ENCODE peak calls at places on chromosomes 5 and 9, in seven cellular contexts. F is heart left ventricle; E is left ventricle myocardium inferior; Z is fibroblast of lung; M is hepatocyte; B is CD4-positive, alpha-beta T cell; T is OCI-LY7. O is an unnamed sample.

GRCh38 chr5:122350496-122350895 is 38.5 kb downstream of the SNCAIP start:
- DNase-seq in F (no peak), E (no peak), Z (peak), M (peak), B (no peak), T (no peak), O (no peak)

GRCh38 chr5:95810305-95811125 is 12.0 kb downstream of the GLRX start:
- DNase-seq in F (no peak), E (no peak), Z (no peak), M (no peak), B (no peak), T (no peak), O (no peak)

GRCh38 chr9:125884196-125884595 is 137.0 kb downstream of the PBX3 start:
- DNase-seq in F (no peak), E (no peak), Z (peak), M (no peak), B (no peak), T (no peak), O (no peak)

GRCh38 chr9:138052635-138053320 is 175.2 kb downstream of the CACNA1B start:
- DNase-seq in F (peak), E (no peak), Z (no peak), M (no peak), B (no peak), T (no peak), O (no peak)

GRCh38 chr5:178116406-178116885 is 3.1 kb downstream of the N4BP3 start:
- DNase-seq in F (no peak), E (no peak), Z (no peak), M (no peak), B (peak), T (peak), O (no peak)

GRCh38 chr9:122036988-122037387 is 56.1 kb downstream of the TTLL11 start:
- DNase-seq in F (no peak), E (no peak), Z (peak), M (no peak), B (no peak), T (no peak), O (peak)

GRCh38 chr5:74185599-74185998 is 454.9 kb downstream of the ENC1 start:
- DNase-seq in F (peak), E (no peak), Z (no peak), M (no peak), B (no peak), T (no peak), O (no peak)

GRCh38 chr5:72596956-72597355 is 89.7 kb upstream of the ZNF366 start:
- DNase-seq in F (no peak), E (no peak), Z (no peak), M (no peak), B (no peak), T (no peak), O (no peak)

GRCh38 chr5:141431286-141431685 is 979 bp downstream of the PCDHGA12 start:
- DNase-seq in F (no peak), E (no peak), Z (peak), M (no peak), B (no peak), T (no peak), O (no peak)

GRCh38 chr9:120830151-120830550 is 12.6 kb downstream of the PSMD5 start:
- DNase-seq in F (no peak), E (no peak), Z (no peak), M (no peak), B (no peak), T (no peak), O (no peak)

GRCh38 chr5:33321026-33321425 is 119.7 kb upstream of the TARS1 start:
- DNase-seq in F (no peak), E (no peak), Z (peak), M (peak), B (no peak), T (no peak), O (peak)

GRCh38 chr5:114361724-114362196 is at the start of gene KCNN2:
- DNase-seq in F (peak), E (peak), Z (peak), M (peak), B (no peak), T (no peak), O (peak)

GRCh38 chr9:87850405-87850804 is 32.3 kb upstream of the SPATA31E1 start:
- DNase-seq in F (no peak), E (no peak), Z (peak), M (no peak), B (no peak), T (no peak), O (peak)

GRCh38 chr5:84017704-84018240 is 297.1 kb upstream of the HAPLN1 start:
- DNase-seq in F (no peak), E (no peak), Z (peak), M (no peak), B (no peak), T (no peak), O (no peak)

GRCh38 chr5:111509119-111509518 is 3.2 kb downstream of the STARD4 start:
- DNase-seq in F (no peak), E (no peak), Z (no peak), M (no peak), B (no peak), T (peak), O (no peak)

GRCh38 chr9:12748016-12748415 is 26.8 kb upstream of the LURAP1L start:
- DNase-seq in F (no peak), E (no peak), Z (peak), M (no peak), B (no peak), T (no peak), O (peak)

GRCh38 chr5:180141068-180141660 is 67.8 kb downstream of the RASGEF1C start:
- DNase-seq in F (no peak), E (no peak), Z (no peak), M (no peak), B (no peak), T (no peak), O (no peak)

GRCh38 chr9:136328622-136329041 is 1.3 kb downstream of the GPSM1 start:
- DNase-seq in F (no peak), E (no peak), Z (peak), M (peak), B (no peak), T (no peak), O (no peak)

GRCh38 chr9:136331030-136331429 is 3.7 kb downstream of the GPSM1 start:
- DNase-seq in F (no peak), E (no peak), Z (no peak), M (no peak), B (no peak), T (no peak), O (no peak)

GRCh38 chr9:136330406-136330990 is 3.2 kb downstream of the GPSM1 start:
- DNase-seq in F (no peak), E (no peak), Z (no peak), M (no peak), B (no peak), T (no peak), O (no peak)

GRCh38 chr9:136329211-136329627 is 1.9 kb downstream of the GPSM1 start:
- DNase-seq in F (no peak), E (no peak), Z (no peak), M (no peak), B (no peak), T (no peak), O (no peak)

DNA sequence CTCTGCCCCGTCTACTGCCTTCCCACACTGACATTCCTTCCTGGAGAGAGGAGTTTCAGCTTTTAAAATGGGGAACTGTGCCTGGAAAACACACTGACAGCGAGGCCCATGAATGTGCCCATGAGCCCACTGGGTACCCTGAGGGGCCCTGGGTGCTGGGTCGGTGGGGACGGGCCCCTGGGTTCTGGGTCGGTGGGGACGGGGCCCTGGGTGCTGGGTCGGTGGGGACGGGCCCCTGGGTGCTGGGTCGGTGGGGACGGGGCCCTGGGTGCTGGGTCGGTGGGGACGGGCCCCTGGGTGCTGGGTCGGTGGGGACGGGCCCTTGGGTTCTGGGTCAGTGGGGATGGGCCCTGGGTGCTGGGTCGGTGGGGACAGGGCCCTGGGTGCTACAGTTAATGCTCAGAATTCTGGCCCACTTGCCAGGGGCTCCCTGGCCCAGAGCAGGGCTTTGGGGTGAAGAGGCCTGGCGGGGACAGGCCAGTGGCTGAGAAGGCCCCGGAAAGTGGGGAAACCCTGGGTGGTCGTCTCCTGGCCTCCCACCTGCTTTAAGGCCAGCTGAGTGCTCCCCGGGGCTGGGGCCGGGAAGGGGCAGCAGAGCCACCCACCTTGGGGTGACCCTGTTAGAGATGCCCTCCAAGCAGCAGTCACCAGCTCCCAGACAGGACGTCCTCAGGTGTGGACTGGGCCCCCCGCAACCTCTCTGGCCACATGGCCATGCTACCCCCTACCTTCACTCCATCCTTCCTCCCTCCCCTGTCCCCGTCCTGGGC is 2.5 kb downstream of the GPSM1 start:
- DNase-seq in F (no peak), E (no peak), Z (no peak), M (no peak), B (no peak), T (no peak), O (no peak)
- H3K27ac ChIP-seq in F (no peak), E (peak), Z (peak), M (peak), B (no peak), T (no peak), O (peak)

GRCh38 chr5:157454273-157454672 is 5.7 kb upstream of the NIPAL4 start:
- DNase-seq in F (no peak), E (no peak), Z (no peak), M (no peak), B (no peak), T (no peak), O (no peak)
- H3K27ac ChIP-seq in F (no peak), E (no peak), Z (no peak), M (no peak), B (no peak), T (no peak), O (no peak)

GRCh38 chr9:7976167-7976755 is 176.7 kb upstream of the DMAC1 start:
- DNase-seq in F (no peak), E (no peak), Z (no peak), M (no peak), B (peak), T (peak), O (no peak)

GRCh38 chr9:7976856-7977255 is 177.3 kb upstream of the DMAC1 start:
- DNase-seq in F (no peak), E (no peak), Z (no peak), M (no peak), B (no peak), T (peak), O (no peak)

GRCh38 chr9:7977586-7977985 is 178.0 kb upstream of the DMAC1 start:
- DNase-seq in F (no peak), E (no peak), Z (no peak), M (no peak), B (no peak), T (no peak), O (no peak)

GRCh38 chr9:7973123-7973522 is 173.5 kb upstream of the DMAC1 start:
- DNase-seq in F (no peak), E (no peak), Z (no peak), M (no peak), B (no peak), T (no peak), O (no peak)

GRCh38 chr9:7974335-7975005 is 174.9 kb upstream of the DMAC1 start:
- DNase-seq in F (no peak), E (no peak), Z (no peak), M (no peak), B (no peak), T (peak), O (no peak)
- H3K27ac ChIP-seq in F (no peak), E (no peak), Z (no peak), M (peak), B (no peak), T (peak), O (no peak)

DNA sequence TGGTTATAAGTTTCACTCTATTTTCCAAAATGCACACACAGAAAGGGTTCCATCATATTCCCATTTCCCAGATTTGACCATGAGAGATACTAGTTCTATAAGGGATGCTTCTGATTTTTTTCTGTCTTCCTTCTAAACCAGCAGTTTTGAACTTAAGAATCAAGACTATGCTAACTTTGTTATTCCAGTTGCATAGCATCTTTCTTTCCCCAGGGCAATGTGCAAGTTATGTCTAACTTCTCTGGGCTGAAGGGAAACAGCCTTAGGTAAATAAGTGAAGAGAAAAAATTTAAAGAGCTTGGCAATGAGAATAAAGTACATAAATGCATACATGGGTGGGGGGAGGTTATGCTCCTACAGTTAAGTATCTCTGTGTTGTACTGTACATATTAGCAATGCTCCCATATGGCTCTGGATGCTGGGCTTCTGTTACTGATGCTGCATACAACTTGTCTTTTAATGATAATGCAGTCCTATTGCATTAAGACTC is 125.8 kb upstream of the SLC12A2 start:
- DNase-seq in F (no peak), E (no peak), Z (no peak), M (no peak), B (no peak), T (no peak), O (no peak)
- H3K27ac ChIP-seq in F (no peak), E (peak), Z (no peak), M (peak), B (no peak), T (no peak), O (no peak)

DNA sequence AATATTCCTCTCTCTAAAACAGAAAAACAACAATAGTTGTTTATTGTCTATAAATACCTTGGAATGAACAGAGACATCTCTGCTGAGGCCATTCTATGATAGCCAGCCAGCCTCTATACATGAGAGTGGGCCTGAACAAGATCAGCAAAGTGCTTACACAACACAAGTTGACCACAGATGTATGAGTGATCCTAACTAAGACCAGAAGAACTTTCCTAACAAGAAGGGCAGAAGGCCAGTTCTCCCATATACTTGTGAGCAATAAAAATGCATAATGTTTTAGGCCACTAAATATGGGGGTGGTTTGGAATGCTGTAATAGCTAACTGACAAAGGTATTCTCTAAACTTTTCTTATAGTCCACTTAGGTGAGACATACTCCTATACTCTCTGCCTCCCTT is 345.7 kb downstream of the SPATA31D1 start:
- DNase-seq in F (no peak), E (no peak), Z (peak), M (no peak), B (no peak), T (no peak), O (no peak)
- H3K27ac ChIP-seq in F (no peak), E (no peak), Z (no peak), M (no peak), B (no peak), T (no peak), O (no peak)